ENCODE peak calls at places on chromosomes 11 and 22, in five cellular contexts. J is trophoblast cell, U is Peyer's patch, B is neural progenitor cell, I is BE2C. Z is an unnamed sample. For H3K36me3, the result is how much of the 10 kb centered on the place peaks cover.

GRCh38 chr11:72758690-72759389 is 6.6 kb upstream of the ARAP1 start:
- DNase-seq in B (no peak), I (peak), U (peak), J (peak), Z (no peak)

GRCh38 chr11:104956528-104956927 is 11.8 kb downstream of the CASP4 start:
- DNase-seq in U (no peak), I (no peak), J (peak), B (no peak), Z (no peak)

GRCh38 chr22:38012604-38013072 is 28.3 kb upstream of the SOX10 start:
- DNase-seq in J (no peak), B (no peak), I (no peak), U (no peak), Z (no peak)

GRCh38 chr22:23529166-23530103 is 50.7 kb downstream of the IGLL1 start:
- DNase-seq in I (no peak), J (no peak), B (no peak), U (no peak), Z (peak)

GRCh38 chr11:11988099-11988651 is 20.3 kb downstream of the DKK3 start:
- DNase-seq in U (no peak), I (no peak), J (no peak), B (no peak), Z (no peak)

GRCh38 chr22:28674121-28674563 is 5.5 kb downstream of the TTC28 start:
- DNase-seq in B (no peak), I (no peak), J (no peak), U (peak), Z (no peak)

GRCh38 chr22:29216873-29217666 is 11.4 kb downstream of the EMID1 start:
- DNase-seq in J (peak), I (no peak), U (no peak), B (no peak), Z (peak)

GRCh38 chr11:11865449-11865848 is 23.7 kb downstream of the USP47 start:
- DNase-seq in J (no peak), B (no peak), I (no peak), U (no peak), Z (no peak)

GRCh38 chr11:77208535-77208934 is 80.5 kb downstream of the MYO7A start:
- DNase-seq in B (no peak), U (no peak), I (no peak), J (no peak), Z (no peak)

GRCh38 chr11:1397146-1397861 is 7.6 kb downstream of the BRSK2 start:
- DNase-seq in U (no peak), I (no peak), B (no peak), J (no peak), Z (no peak)

GRCh38 chr11:75105462-75105925 is 8.8 kb upstream of the OR2AT4 start:
- DNase-seq in J (no peak), U (no peak), B (peak), I (peak), Z (peak)

GRCh38 chr22:48943567-48944432 is 883.9 kb downstream of the BRD1 start:
- DNase-seq in B (peak), J (no peak), U (peak), I (no peak), Z (peak)

GRCh38 chr22:26045051-26045450 is 124.2 kb upstream of the SEZ6L start:
- DNase-seq in J (peak), U (no peak), I (no peak), B (no peak), Z (no peak)

GRCh38 chr22:37150701-37151100 is 985 bp upstream of the IL2RB start:
- DNase-seq in J (no peak), U (no peak), I (no peak), B (no peak), Z (no peak)

GRCh38 chr11:128462189-128462588 is 125.2 kb downstream of the ETS1 start:
- DNase-seq in B (no peak), I (no peak), J (no peak), U (no peak), Z (no peak)
- H3K36me3 ChIP-seq in B (under half), I (under half), J (under half), U (under half), Z (under half)

GRCh38 chr11:117200813-117201515 is 1.8 kb downstream of the TAGLN start:
- DNase-seq in B (no peak), U (no peak), J (no peak), I (no peak), Z (peak)
- H3K4me3 ChIP-seq in B (no peak), U (peak), J (peak), I (no peak), Z (peak)

DNA sequence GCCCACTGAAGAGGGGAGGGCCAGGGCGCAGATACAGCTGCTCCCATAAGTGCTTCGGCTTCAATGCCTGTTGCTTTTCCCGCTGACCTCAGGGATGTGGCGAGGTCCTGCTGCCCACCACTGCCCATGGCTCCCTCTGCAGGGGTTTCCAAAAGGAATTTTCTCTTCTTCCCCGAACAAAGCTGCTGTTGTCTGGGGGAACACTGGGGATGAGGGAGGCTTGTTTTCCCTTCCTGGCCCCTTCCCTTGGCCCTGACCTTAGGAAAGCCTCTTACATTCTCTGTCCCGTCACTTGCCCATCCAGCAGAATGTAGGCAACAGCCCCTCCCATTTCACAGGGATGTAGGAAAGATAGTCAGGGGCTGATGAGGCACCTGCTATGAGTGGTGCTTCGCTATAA is 34.8 kb downstream of the CD82 start:
- DNase-seq in I (no peak), U (no peak), J (no peak), B (no peak), Z (no peak)
- H3K36me3 ChIP-seq in I (under half), U (under half), J (under half), B (under half), Z (under half)

GRCh38 chr22:50289151-50289941 is 18.1 kb downstream of the PLXNB2 start:
- DNase-seq in U (no peak), I (no peak), B (no peak), J (no peak), Z (no peak)

GRCh38 chr22:50294319-50294656 is 13.2 kb downstream of the PLXNB2 start:
- DNase-seq in U (no peak), B (no peak), J (no peak), I (no peak), Z (no peak)

GRCh38 chr22:50289942-50290630 is 17.4 kb downstream of the PLXNB2 start:
- DNase-seq in B (no peak), J (peak), U (no peak), I (no peak), Z (no peak)

GRCh38 chr22:50293441-50294318 is 13.8 kb downstream of the PLXNB2 start:
- DNase-seq in J (peak), B (peak), U (peak), I (peak), Z (peak)

DNA sequence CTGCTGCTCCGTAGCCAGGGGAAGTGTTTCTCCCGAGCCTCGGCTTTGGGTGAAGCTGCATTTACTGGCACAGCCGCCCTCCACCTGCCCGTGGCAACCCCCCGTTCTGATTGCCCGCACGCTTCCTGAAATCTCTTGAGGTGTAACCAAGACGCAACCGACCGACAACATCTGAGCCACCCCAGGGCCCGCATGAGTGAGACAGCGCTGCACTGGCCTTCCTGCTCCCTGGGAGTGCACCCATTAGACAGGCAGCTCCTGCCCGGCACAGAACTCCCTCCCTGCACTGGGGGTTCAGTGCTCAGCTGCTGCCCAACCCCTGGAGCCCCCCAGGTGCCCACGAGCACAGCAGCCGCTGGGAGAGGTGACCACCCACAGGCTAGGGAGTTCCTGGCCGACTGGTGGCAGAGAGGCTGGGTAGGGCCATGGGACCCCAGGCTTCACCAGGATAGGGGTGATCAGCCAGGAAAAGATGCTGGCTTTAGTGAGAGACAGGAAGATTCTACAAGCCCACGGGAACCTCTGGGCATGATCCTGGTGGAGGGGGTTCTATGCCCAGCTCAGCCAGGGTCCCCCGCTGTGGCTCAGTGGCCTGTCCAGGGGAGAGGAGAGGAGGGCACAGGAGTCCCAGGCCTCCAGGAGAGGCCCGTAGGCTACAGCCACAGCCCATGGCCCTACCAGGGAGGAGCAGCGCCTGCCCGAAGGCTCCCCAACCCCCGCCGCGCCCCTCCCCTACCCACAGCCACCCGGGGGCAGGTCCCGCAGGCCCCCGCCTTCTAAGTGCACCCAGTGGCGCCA is 14.6 kb downstream of the PLXNB2 start:
- DNase-seq in B (no peak), I (no peak), U (peak), J (peak), Z (no peak)
- H3K4me3 ChIP-seq in B (peak), I (no peak), U (peak), J (peak), Z (no peak)

GRCh38 chr11:123076484-123076883 is 14.5 kb upstream of the HSPA8 start:
- DNase-seq in J (no peak), B (no peak), I (no peak), U (no peak), Z (no peak)
- H3K36me3 ChIP-seq in J (under half), B (under half), I (under half), U (under half), Z (under half)

GRCh38 chr11:130847517-130847916 is 68.8 kb downstream of the SNX19 start:
- DNase-seq in J (peak), I (peak), B (no peak), U (no peak), Z (no peak)
- H3K4me3 ChIP-seq in J (no peak), I (peak), B (no peak), U (no peak), Z (no peak)

GRCh38 chr11:69167916-69168691 is 12.4 kb downstream of the SMIM38 start:
- DNase-seq in U (no peak), B (no peak), I (no peak), J (peak), Z (no peak)

GRCh38 chr11:69172674-69173073 is 16.9 kb downstream of the SMIM38 start:
- DNase-seq in I (no peak), U (no peak), J (peak), B (no peak), Z (no peak)

GRCh38 chr11:69171476-69171875 is 15.7 kb downstream of the SMIM38 start:
- DNase-seq in J (no peak), B (no peak), U (no peak), I (no peak), Z (no peak)

GRCh38 chr11:69169479-69169878 is 13.7 kb downstream of the SMIM38 start:
- DNase-seq in I (no peak), B (no peak), U (no peak), J (no peak), Z (no peak)

GRCh38 chr11:69170704-69171103 is 15.0 kb downstream of the SMIM38 start:
- DNase-seq in B (no peak), J (peak), U (no peak), I (no peak), Z (no peak)
- H3K36me3 ChIP-seq in B (under half), J (under half), U (under half), I (under half), Z (under half)

GRCh38 chr11:117936973-117937372 is 7.8 kb upstream of the TMPRSS13 start:
- DNase-seq in B (no peak), U (no peak), I (no peak), J (no peak), Z (no peak)
- H3K4me3 ChIP-seq in B (no peak), U (no peak), I (no peak), J (no peak), Z (no peak)